ENCODE peak calls at places on chromosome 9, in four cellular contexts. F is lower lobe of right lung; R is CD4-positive, alpha-beta T cell; M is lower leg skin. J is an unnamed sample.
A peak's percentile ranks its signal among the peaks of the same experiment; 100 is the strongest.

GRCh38 chr9:106467847-106468163 is 395.2 kb upstream of the ZNF462 start:
- DNase-seq in F (no peak), R (no peak), M (no peak), J (no peak)

GRCh38 chr9:107235765-107236442 is 47.2 kb upstream of the RAD23B start:
- DNase-seq in F (no peak), M (no peak), R (no peak), J (no peak)

GRCh38 chr9:117413346-117414219 is 1.3 kb downstream of the ASTN2 start:
- DNase-seq in M (peak; percentile 76), F (no peak), R (no peak), J (no peak)

GRCh38 chr9:121876658-121877271 is 216.3 kb downstream of the TTLL11 start:
- DNase-seq in R (no peak), M (no peak), F (no peak), J (no peak)

GRCh38 chr9:136020671-136021070 is 59.5 kb upstream of the UBAC1 start:
- DNase-seq in R (no peak), M (peak; percentile 57), F (no peak), J (no peak)

GRCh38 chr9:137813167-137813566 is 64.4 kb upstream of the CACNA1B start:
- DNase-seq in M (no peak), F (no peak), R (no peak), J (no peak)

GRCh38 chr9:118330191-118330986 is 626.2 kb downstream of the TLR4 start:
- DNase-seq in F (no peak), R (no peak), M (no peak), J (no peak)

GRCh38 chr9:95131023-95131943 is 186.2 kb downstream of the FANCC start:
- DNase-seq in F (no peak), R (peak; percentile 19), M (peak; percentile 92), J (peak; percentile 45)

GRCh38 chr9:7394007-7394774 is 405.4 kb downstream of the DMAC1 start:
- DNase-seq in F (no peak), R (no peak), M (no peak), J (no peak)

GRCh38 chr9:70030156-70030555 is 13.5 kb upstream of the MAMDC2 start:
- DNase-seq in R (no peak), F (no peak), M (no peak), J (no peak)

GRCh38 chr9:130884542-130885421 is 11.8 kb downstream of the QRFP start:
- DNase-seq in M (no peak), F (no peak), R (no peak), J (no peak)

GRCh38 chr9:6902423-6902822 is 144.7 kb downstream of the KDM4C start:
- DNase-seq in M (no peak), R (no peak), F (no peak), J (no peak)

GRCh38 chr9:120950421-120951388 is 24.1 kb upstream of the TRAF1 start:
- DNase-seq in R (no peak), M (no peak), F (no peak), J (no peak)

GRCh38 chr9:80235752-80236151 is 664.0 kb downstream of the TLE4 start:
- DNase-seq in F (no peak), M (no peak), R (no peak), J (no peak)

GRCh38 chr9:76255781-76256455 is 138.3 kb downstream of the RFK start:
- DNase-seq in R (no peak), M (no peak), F (peak; percentile 45), J (no peak)

GRCh38 chr9:114271556-114272510 is 51.1 kb upstream of the ORM1 start:
- DNase-seq in M (no peak), F (peak; percentile 57), R (no peak), J (no peak)

GRCh38 chr9:100511205-100511604 is 38.3 kb downstream of the TMEFF1 start:
- DNase-seq in F (no peak), R (no peak), M (no peak), J (no peak)

GRCh38 chr9:1005043-1005667 is 28.7 kb downstream of the DMRT3 start:
- DNase-seq in M (no peak), F (no peak), R (no peak), J (no peak)

GRCh38 chr9:105157178-105157583 is 87.3 kb upstream of the SLC44A1 start:
- DNase-seq in M (peak; percentile 88), F (peak; percentile 69), R (no peak), J (no peak)

GRCh38 chr9:128607642-128608350 is 48.9 kb downstream of the DYNC2I2 start:
- DNase-seq in R (no peak), M (peak; percentile 88), F (no peak), J (no peak)

GRCh38 chr9:127741831-127742434 is 6.8 kb upstream of the TOR2A start:
- DNase-seq in R (no peak), F (peak; percentile 90), M (peak; percentile 94), J (no peak)

GRCh38 chr9:23543420-23543819 is 282.6 kb downstream of the ELAVL2 start:
- DNase-seq in M (no peak), F (no peak), R (no peak), J (no peak)

GRCh38 chr9:37667706-37668672 is 17.2 kb downstream of the FRMPD1 start:
- DNase-seq in M (no peak), R (no peak), F (no peak), J (no peak)

GRCh38 chr9:109299901-109300300 is 21.0 kb downstream of the EPB41L4B start:
- DNase-seq in F (no peak), R (no peak), M (no peak), J (no peak)

GRCh38 chr9:33167084-33167948 is at the start of gene B4GALT1:
- DNase-seq in R (peak; percentile 90), F (peak; percentile 97), M (peak; percentile 99), J (peak; percentile 97)
- TF ChIP-seq CTCF in R (no peak), F (no peak), M (no peak), J (no peak)

DNA sequence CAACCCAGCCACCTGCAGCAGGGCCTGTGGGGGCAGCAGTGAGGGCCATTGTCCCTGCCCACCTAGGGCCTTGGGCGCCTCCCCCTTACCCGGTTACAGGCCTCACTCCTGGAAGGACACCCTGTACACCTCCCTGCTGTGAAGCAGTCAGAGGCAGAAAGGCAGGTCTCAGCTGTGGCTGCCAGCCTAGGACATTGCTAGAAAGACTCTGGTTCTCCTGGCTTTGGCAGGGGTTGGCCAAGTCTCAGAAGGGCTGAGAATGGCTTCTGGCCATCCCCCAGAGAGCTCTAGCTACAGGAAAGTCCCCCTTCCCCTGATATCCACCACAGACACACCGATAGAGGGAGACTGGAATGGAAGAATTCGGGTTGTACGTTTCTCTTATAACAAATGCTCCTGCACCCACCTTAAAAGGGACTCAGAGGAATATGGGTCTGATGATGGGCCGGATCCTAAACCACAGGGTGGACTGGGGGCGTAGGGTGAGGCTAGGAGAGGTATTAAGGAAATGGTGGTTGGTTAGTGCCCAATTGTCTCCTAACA is 2.4 kb downstream of the DNAJB5 start:
- DNase-seq in R (no peak), F (no peak), M (peak; percentile 84), J (no peak)
- TF ChIP-seq CTCF in R (no peak), F (no peak), M (no peak), J (no peak)

GRCh38 chr9:111720170-111720569 is 58.8 kb downstream of the GNG10 start:
- DNase-seq in F (no peak), M (no peak), R (no peak), J (no peak)
- TF ChIP-seq CTCF in F (no peak), M (no peak), R (peak; percentile 17), J (no peak)

GRCh38 chr9:98978231-98978681 is 34.5 kb downstream of the COL15A1 start:
- DNase-seq in R (no peak), M (no peak), F (no peak), J (no peak)

GRCh38 chr9:98977246-98977681 is 33.6 kb downstream of the COL15A1 start:
- DNase-seq in R (no peak), F (no peak), M (no peak), J (no peak)

GRCh38 chr9:98975838-98976237 is 32.1 kb downstream of the COL15A1 start:
- DNase-seq in F (no peak), R (no peak), M (no peak), J (no peak)

GRCh38 chr9:98980291-98980690 is 36.6 kb downstream of the COL15A1 start:
- DNase-seq in F (no peak), R (no peak), M (no peak), J (no peak)

GRCh38 chr9:98977813-98978212 is 34.1 kb downstream of the COL15A1 start:
- DNase-seq in F (no peak), R (no peak), M (no peak), J (no peak)
- TF ChIP-seq CTCF in F (no peak), R (no peak), M (no peak), J (no peak)

DNA sequence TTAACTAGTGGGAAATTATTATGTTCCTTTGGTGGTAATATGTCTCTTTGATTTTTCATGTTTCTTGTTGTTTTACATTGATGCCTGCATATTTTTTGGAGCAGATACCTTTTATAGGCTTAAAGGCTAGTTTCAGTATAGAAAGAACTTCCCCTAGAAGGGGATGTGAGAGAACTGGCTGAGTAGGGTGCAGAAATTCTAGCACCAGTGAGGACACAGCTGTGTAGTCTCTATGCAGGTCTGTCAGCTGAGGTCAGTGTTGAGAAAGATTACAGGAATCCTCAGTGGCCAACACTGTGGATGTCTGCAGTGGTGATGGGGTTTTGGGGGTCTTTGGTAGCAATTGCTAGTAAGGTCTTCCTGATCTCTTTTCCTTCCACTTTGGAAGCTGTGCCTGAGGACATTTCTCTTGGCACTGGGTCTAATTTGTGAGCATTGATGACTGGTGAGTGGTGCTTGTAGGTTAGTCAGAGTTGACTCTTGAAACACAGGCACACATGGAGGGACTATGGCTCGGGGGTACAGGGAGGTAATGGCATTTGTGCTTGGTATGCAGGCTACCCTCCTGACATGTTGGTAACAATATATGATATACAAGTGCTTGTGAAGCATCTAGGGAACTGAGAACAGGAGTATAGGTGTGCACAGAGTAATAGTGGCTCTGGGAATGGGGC is 221.4 kb downstream of the SPATA31D1 start:
- DNase-seq in R (no peak), F (no peak), M (no peak), J (no peak)
- TF ChIP-seq CTCF in R (no peak), F (no peak), M (no peak), J (no peak)

DNA sequence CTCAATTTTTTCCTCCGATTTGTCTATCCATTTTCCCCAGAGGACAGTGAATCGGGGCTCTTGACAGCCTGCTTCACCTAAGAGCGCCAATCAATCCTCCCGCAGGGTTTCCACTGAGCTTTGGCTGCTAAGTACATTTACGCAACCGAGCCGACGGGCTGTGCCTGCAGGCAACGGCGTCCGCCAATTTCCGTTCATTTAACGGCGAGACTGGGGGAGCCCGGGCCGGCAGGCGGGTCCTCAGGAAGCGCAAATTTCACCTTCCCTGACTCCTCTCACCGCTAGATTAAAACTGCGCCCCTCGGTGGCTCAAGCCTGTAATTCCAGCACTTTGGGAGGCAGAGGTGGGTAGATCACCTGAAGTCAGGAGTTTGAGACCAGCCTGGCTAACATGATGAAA is 2.7 kb upstream of the NXNL2 start:
- DNase-seq in F (peak; percentile 60), R (no peak), M (no peak), J (peak; percentile 54)
- TF ChIP-seq CTCF in F (no peak), R (no peak), M (no peak), J (peak; percentile 55)

DNA sequence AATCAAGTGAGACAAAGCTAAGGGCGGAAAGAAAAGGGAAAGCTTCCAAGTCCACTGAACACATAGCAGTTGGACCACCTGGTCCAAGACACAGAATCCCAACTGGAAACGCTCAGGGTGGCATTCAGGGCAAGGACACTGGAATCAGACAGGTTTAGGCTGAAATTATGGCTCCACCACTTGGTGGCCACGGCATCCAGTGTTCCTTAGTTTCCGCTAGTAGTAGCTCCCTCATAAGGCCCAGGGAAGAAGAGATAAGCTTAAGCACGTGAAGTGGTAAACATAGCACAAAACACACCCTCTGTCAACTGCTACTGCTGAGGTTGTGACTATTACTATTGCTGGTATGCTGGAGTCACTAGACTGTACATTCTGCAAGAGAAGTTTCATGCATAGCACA is 209.4 kb downstream of the GLIS3 start:
- DNase-seq in M (no peak), F (no peak), R (no peak), J (no peak)
- TF ChIP-seq CTCF in M (no peak), F (no peak), R (no peak), J (no peak)

GRCh38 chr9:36204906-36205547 is 14.3 kb downstream of the CLTA start:
- DNase-seq in R (no peak), F (no peak), M (no peak), J (no peak)
- TF ChIP-seq CTCF in R (no peak), F (no peak), M (no peak), J (no peak)